ENCODE peak calls at places on chromosomes 5 and 9, in nine cellular contexts. I is fibroblast of mammary gland, Z is tibial artery, Q is lung, J is AG04450, F is astrocyte, G is pancreas, U is astrocyte of the cerebellum, K is fibroblast of the aortic adventitia. B is an unnamed sample.

GRCh38 chr5:130471-131175 is 38.7 kb downstream of the PLEKHG4B start:
- DNase-seq in I (peak), Z (no peak), Q (no peak), J (peak), F (peak), G (no peak), U (no peak), K (no peak), B (no peak)

GRCh38 chr5:141363952-141364660 is at the start of gene PCDHGA5:
- DNase-seq in I (peak), Z (no peak), Q (no peak), J (no peak), F (peak), G (no peak), U (no peak), K (peak), B (no peak)

GRCh38 chr5:6269925-6270324 is 108.4 kb downstream of the MED10 start:
- DNase-seq in I (no peak), Z (no peak), Q (no peak), J (no peak), F (no peak), G (no peak), U (no peak), K (no peak), B (no peak)

GRCh38 chr5:135135530-135136201 is 101.6 kb upstream of the PITX1 start:
- DNase-seq in I (peak), Z (peak), Q (no peak), J (no peak), F (peak), G (no peak), U (peak), K (peak), B (peak)

GRCh38 chr5:39209924-39210323 is 9.4 kb downstream of the FYB1 start:
- DNase-seq in I (no peak), Z (no peak), Q (no peak), J (no peak), F (no peak), G (no peak), U (no peak), K (no peak), B (peak)

GRCh38 chr5:163104496-163104895 is 332.9 kb upstream of the CCNG1 start:
- DNase-seq in I (no peak), Z (no peak), Q (no peak), J (no peak), F (no peak), G (no peak), U (no peak), K (no peak), B (peak)

GRCh38 chr5:74206571-74207550 is 433.7 kb downstream of the ENC1 start:
- DNase-seq in I (peak), Z (peak), Q (peak), J (no peak), F (peak), G (peak), U (peak), K (peak), B (no peak)

GRCh38 chr9:11128156-11128555 is 515.4 kb upstream of the PTPRD start:
- DNase-seq in I (no peak), Z (no peak), Q (no peak), J (no peak), F (no peak), G (no peak), U (no peak), K (no peak), B (no peak)

GRCh38 chr5:103674321-103674720 is 111.7 kb upstream of the NUDT12 start:
- DNase-seq in I (no peak), Z (no peak), Q (no peak), J (no peak), F (no peak), G (no peak), U (no peak), K (peak), B (no peak)

GRCh38 chr5:1516615-1517601 is 6.9 kb downstream of the LPCAT1 start:
- DNase-seq in I (peak), Z (peak), Q (peak), J (peak), F (peak), G (no peak), U (no peak), K (peak), B (peak)

GRCh38 chr9:107221321-107221720 is 61.8 kb upstream of the RAD23B start:
- DNase-seq in I (no peak), Z (no peak), Q (no peak), J (no peak), F (no peak), G (no peak), U (no peak), K (no peak), B (no peak)

GRCh38 chr5:39302507-39302906 is 61.8 kb downstream of the C9 start:
- DNase-seq in I (no peak), Z (no peak), Q (no peak), J (no peak), F (no peak), G (no peak), U (no peak), K (no peak), B (no peak)

GRCh38 chr9:35605336-35606137 is 475 bp downstream of the TESK1 start:
- DNase-seq in I (no peak), Z (peak), Q (no peak), J (no peak), F (no peak), G (no peak), U (no peak), K (peak), B (peak)

GRCh38 chr5:32071351-32071944 is 102.7 kb downstream of the GOLPH3 start:
- DNase-seq in I (peak), Z (no peak), Q (no peak), J (no peak), F (peak), G (no peak), U (no peak), K (no peak), B (no peak)

GRCh38 chr5:132813599-132814440 is 718 bp downstream of the SOWAHA start:
- DNase-seq in I (no peak), Z (no peak), Q (no peak), J (no peak), F (no peak), G (no peak), U (no peak), K (no peak), B (peak)

GRCh38 chr9:94259077-94259847 is at the start of gene ZNF169:
- DNase-seq in I (peak), Z (peak), Q (peak), J (peak), F (peak), G (peak), U (peak), K (peak), B (peak)

GRCh38 chr9:126676685-126677143 is 63.0 kb downstream of the LMX1B start:
- DNase-seq in I (no peak), Z (no peak), Q (no peak), J (no peak), F (no peak), G (no peak), U (no peak), K (no peak), B (peak)

GRCh38 chr5:134511796-134512660 is 13.4 kb upstream of the JADE2 start:
- DNase-seq in I (peak), Z (peak), Q (peak), J (no peak), F (peak), G (peak), U (no peak), K (peak), B (peak)

GRCh38 chr9:121169094-121169601 is 32.5 kb downstream of the RAB14 start:
- DNase-seq in I (peak), Z (peak), Q (no peak), J (no peak), F (no peak), G (no peak), U (no peak), K (peak), B (no peak)

GRCh38 chr5:81980598-81981260 is 8.9 kb downstream of the ATG10 start:
- DNase-seq in I (no peak), Z (no peak), Q (no peak), J (no peak), F (no peak), G (no peak), U (no peak), K (no peak), B (peak)

DNA sequence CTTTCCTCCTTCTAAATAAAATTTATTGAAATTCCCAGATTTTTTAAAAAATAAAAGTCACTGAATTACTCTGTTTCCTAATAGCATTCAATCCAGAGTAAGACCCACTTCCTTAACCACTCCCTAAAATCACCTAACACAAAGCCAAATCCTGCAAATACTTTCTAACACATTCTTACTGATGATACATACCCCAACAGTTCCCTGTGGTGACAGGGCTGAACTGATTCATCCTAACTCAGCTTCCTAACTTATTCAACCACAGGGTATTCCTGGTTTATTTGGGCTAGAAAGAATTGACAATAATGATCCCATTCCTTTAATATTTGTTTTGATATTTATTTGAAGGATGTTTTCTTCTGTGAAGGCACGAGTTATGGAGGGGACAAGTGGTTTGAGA is 40.7 kb upstream of the ZNF300 start:
- DNase-seq in I (peak), Z (no peak), Q (no peak), J (no peak), F (peak), G (no peak), U (no peak), K (peak), B (no peak)
- H3K4me3 ChIP-seq in I (peak), Z (peak), Q (no peak), J (no peak), F (peak), G (peak), U (peak), K (no peak), B (no peak)

GRCh38 chr9:70411930-70412677 is 2.4 kb downstream of the KLF9 start:
- DNase-seq in I (peak), Z (peak), Q (peak), J (no peak), F (peak), G (peak), U (no peak), K (peak), B (peak)

GRCh38 chr9:70410368-70410767 is 4.1 kb downstream of the KLF9 start:
- DNase-seq in I (peak), Z (no peak), Q (no peak), J (no peak), F (peak), G (no peak), U (no peak), K (peak), B (no peak)

GRCh38 chr9:70409800-70410199 is 4.7 kb downstream of the KLF9 start:
- DNase-seq in I (peak), Z (no peak), Q (no peak), J (no peak), F (no peak), G (no peak), U (no peak), K (peak), B (no peak)

GRCh38 chr9:70412678-70413426 is 1.6 kb downstream of the KLF9 start:
- DNase-seq in I (peak), Z (peak), Q (peak), J (no peak), F (peak), G (peak), U (no peak), K (peak), B (peak)

DNA sequence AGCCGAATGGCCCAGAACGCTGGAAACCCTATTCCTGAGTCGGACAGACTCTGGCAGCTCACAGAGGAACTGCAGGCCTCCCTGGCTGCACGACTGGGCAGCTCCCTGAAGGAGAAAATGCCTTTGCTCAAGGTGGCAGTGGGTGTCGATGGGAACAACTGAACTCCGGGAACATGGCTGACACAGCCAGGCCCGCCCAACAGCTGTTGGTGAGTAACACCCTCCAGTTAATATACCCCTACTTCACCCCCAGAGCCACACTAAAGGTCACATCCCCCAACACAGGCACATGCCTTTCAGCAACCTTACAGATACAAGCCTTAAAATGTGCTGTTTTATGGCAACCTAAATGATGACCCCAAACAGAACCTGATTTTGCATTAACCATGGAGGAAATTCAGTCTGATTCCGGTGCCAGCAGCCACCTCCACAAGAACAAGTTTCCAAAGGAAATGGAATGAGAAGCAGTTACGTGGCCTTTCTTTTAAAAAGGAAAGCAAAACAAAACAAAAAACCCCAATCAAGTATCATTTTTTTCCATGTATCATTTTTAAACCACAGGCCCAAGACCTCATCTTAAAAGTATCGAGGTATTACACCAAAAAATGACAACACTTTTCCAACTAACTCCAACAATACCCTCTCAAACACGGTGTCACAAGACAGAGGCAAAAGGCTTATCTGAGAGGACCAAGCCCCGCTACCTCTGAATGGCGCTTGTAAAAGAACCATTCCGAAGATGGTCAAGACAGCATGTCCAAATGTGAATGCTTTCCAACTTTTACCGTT is 3.1 kb downstream of the KLF9 start:
- DNase-seq in I (peak), Z (peak), Q (peak), J (no peak), F (peak), G (peak), U (no peak), K (peak), B (no peak)
- H3K4me3 ChIP-seq in I (peak), Z (peak), Q (peak), J (peak), F (peak), G (peak), U (peak), K (peak), B (no peak)

GRCh38 chr9:88959727-88960469 is 31.4 kb upstream of the S1PR3 start:
- DNase-seq in I (no peak), Z (no peak), Q (no peak), J (no peak), F (no peak), G (no peak), U (no peak), K (no peak), B (no peak)

GRCh38 chr9:88957526-88957925 is 33.7 kb upstream of the S1PR3 start:
- DNase-seq in I (no peak), Z (no peak), Q (no peak), J (no peak), F (no peak), G (no peak), U (no peak), K (no peak), B (peak)

GRCh38 chr9:88965473-88965872 is 25.8 kb upstream of the S1PR3 start:
- DNase-seq in I (no peak), Z (no peak), Q (no peak), J (no peak), F (no peak), G (no peak), U (no peak), K (no peak), B (no peak)

GRCh38 chr9:88960632-88961031 is 30.6 kb upstream of the S1PR3 start:
- DNase-seq in I (no peak), Z (no peak), Q (no peak), J (no peak), F (no peak), G (no peak), U (no peak), K (no peak), B (no peak)
- H3K4me3 ChIP-seq in I (no peak), Z (no peak), Q (no peak), J (no peak), F (no peak), G (no peak), U (no peak), K (no peak), B (no peak)

DNA sequence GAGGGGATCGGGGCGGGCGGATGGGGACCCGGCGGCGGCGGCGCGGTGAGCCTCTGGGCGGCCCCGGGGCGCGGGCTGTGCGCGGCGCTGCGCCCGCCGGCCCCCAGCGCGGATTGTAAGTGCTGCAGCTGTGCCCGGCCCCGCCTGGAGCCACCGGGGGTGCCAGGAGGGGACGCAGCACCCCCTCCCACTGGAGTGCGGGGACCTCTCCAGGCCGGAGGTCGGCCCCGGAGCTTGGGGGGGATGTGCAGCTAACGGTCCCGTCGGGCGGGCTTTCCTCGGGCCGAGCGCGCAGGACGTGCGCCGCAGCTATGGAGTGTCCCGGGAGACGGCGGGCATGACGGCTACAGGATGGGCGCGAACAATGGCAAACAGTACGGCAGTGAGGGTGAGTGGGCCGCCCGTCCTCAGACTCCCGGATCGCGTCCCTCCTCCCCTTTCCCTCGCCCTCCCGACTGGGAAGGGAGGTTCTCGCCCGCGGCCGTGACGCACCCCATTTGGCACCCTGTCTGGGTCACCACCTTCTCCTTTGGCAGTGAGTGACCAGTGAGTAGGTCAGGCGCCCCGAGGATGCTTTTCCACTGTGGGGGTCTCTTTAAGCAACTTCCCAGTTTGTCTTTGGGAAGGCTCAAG is 462 bp downstream of the FBXL7 start:
- DNase-seq in I (peak), Z (peak), Q (peak), J (no peak), F (peak), G (no peak), U (no peak), K (peak), B (peak)
- H3K4me3 ChIP-seq in I (peak), Z (peak), Q (peak), J (peak), F (peak), G (peak), U (peak), K (peak), B (peak)

GRCh38 chr9:113220467-113221002 is 542 bp downstream of the FKBP15 start:
- DNase-seq in I (no peak), Z (no peak), Q (no peak), J (no peak), F (no peak), G (no peak), U (no peak), K (no peak), B (no peak)
- H3K4me3 ChIP-seq in I (peak), Z (peak), Q (peak), J (peak), F (peak), G (peak), U (peak), K (peak), B (peak)

GRCh38 chr5:159916841-159917761 is 819 bp downstream of the ADRA1B start:
- DNase-seq in I (no peak), Z (no peak), Q (peak), J (no peak), F (no peak), G (no peak), U (no peak), K (no peak), B (no peak)
- H3K4me3 ChIP-seq in I (peak), Z (peak), Q (no peak), J (peak), F (peak), G (peak), U (peak), K (peak), B (peak)

GRCh38 chr5:94360382-94360781 is 258.0 kb downstream of the KIAA0825 start:
- DNase-seq in I (no peak), Z (no peak), Q (no peak), J (no peak), F (no peak), G (no peak), U (no peak), K (no peak), B (no peak)
- H3K4me3 ChIP-seq in I (no peak), Z (no peak), Q (no peak), J (no peak), F (no peak), G (no peak), U (no peak), K (no peak), B (peak)

GRCh38 chr9:131419716-131420115 is 25.8 kb downstream of the PRRC2B start:
- DNase-seq in I (no peak), Z (no peak), Q (no peak), J (no peak), F (no peak), G (no peak), U (no peak), K (no peak), B (no peak)

GRCh38 chr9:131416509-131416908 is 22.6 kb downstream of the PRRC2B start:
- DNase-seq in I (no peak), Z (no peak), Q (no peak), J (no peak), F (no peak), G (no peak), U (no peak), K (no peak), B (no peak)

GRCh38 chr9:131418143-131419028 is 24.5 kb downstream of the PRRC2B start:
- DNase-seq in I (no peak), Z (no peak), Q (no peak), J (no peak), F (no peak), G (peak), U (no peak), K (no peak), B (no peak)

GRCh38 chr9:131419029-131419614 is 25.2 kb downstream of the PRRC2B start:
- DNase-seq in I (no peak), Z (no peak), Q (no peak), J (no peak), F (no peak), G (no peak), U (no peak), K (no peak), B (no peak)

DNA sequence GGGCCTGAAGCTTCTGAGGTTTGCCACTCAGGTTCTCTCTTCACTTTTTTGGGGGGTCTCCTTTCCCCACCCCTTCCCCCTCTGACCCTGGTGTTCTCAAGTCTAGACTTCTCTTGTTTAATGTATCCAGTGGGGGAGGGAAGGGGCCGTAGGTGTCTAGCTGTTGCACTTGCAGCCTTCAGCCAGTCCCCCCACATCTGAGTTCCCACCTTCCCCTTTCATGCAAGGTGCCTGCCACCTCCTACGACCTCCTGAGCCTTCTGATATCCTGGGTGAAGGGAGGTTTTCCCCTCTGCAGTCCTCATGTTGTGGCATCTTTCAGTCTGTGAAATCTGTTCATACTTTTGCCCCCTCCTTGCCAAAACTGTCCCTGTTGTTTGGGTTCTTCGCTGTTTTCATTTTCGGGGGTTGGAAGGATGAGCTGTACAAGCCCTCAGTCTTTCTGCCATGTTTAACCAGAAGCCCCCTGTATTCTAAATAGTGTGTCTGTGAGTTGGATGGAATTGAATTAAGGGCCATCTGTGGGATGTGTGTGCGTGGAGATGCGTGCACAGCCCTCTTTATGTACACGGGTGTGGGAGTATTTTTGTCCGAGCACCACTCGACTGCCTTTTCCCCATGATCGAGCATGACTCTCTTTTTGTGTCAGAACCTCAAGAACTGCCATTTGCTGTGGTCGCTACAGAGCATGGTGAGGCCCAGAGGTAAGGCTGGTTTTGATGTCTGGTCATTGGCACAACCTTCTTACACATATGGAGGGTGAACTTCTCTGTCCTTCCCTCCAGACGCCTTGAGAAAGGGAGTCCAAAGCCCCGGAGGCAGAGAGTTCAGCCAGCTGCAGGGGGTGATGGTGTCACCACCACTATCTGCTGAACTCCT is 23.6 kb downstream of the PRRC2B start:
- DNase-seq in I (no peak), Z (no peak), Q (no peak), J (no peak), F (no peak), G (no peak), U (no peak), K (no peak), B (no peak)
- H3K4me3 ChIP-seq in I (no peak), Z (no peak), Q (no peak), J (no peak), F (no peak), G (no peak), U (no peak), K (no peak), B (peak)